ENCODE peak calls at places on chromosomes 5 and 9, in four cellular contexts. B, O, Q and R are unnamed samples.

GRCh38 chr5:151383011-151383410 is 35.7 kb upstream of the SLC36A2 start:
- DNase-seq in B (no peak), O (no peak), Q (no peak), R (no peak)

GRCh38 chr5:68252678-68253520 is 37.3 kb downstream of the PIK3R1 start:
- DNase-seq in B (peak), O (no peak), Q (peak), R (peak)

GRCh38 chr5:22678886-22679285 is 174.3 kb downstream of the CDH12 start:
- DNase-seq in B (no peak), O (no peak), Q (no peak), R (no peak)

GRCh38 chr5:98775246-98775961 is 1.9 kb downstream of the RGMB start:
- DNase-seq in B (no peak), O (no peak), Q (no peak), R (no peak)

GRCh38 chr5:35229076-35230042 is 928 bp downstream of the PRLR start:
- DNase-seq in B (peak), O (no peak), Q (no peak), R (no peak)

GRCh38 chr9:121281614-121282291 is 13.8 kb downstream of the GSN start:
- DNase-seq in B (peak), O (no peak), Q (peak), R (peak)

GRCh38 chr5:109453251-109453650 is 43.5 kb upstream of the PJA2 start:
- DNase-seq in B (no peak), O (no peak), Q (no peak), R (peak)

GRCh38 chr5:144230806-144231205 is 60.1 kb downstream of the KCTD16 start:
- DNase-seq in B (peak), O (no peak), Q (no peak), R (no peak)

GRCh38 chr9:70411141-70411929 is 3.1 kb downstream of the KLF9 start:
- DNase-seq in B (no peak), O (no peak), Q (peak), R (peak)

GRCh38 chr5:151196556-151197290 is 27.2 kb downstream of the CCDC69 start:
- DNase-seq in B (no peak), O (peak), Q (no peak), R (no peak)

GRCh38 chr5:35183243-35183955 is 46.9 kb downstream of the PRLR start:
- DNase-seq in B (peak), O (peak), Q (peak), R (peak)

GRCh38 chr9:34869390-34869789 is 88.7 kb upstream of the PHF24 start:
- DNase-seq in B (peak), O (no peak), Q (no peak), R (peak)

GRCh38 chr5:1952021-1952420 is 69.3 kb upstream of the IRX4 start:
- DNase-seq in B (no peak), O (no peak), Q (no peak), R (no peak)

GRCh38 chr9:27194401-27195091 is 85.5 kb downstream of the TEK start:
- DNase-seq in B (peak), O (no peak), Q (no peak), R (peak)

GRCh38 chr5:10740384-10740783 is 20.6 kb downstream of the DAP start:
- DNase-seq in B (no peak), O (no peak), Q (no peak), R (no peak)

GRCh38 chr9:38619556-38620447 is 594 bp downstream of the ANKRD18A start:
- DNase-seq in B (peak), O (no peak), Q (no peak), R (no peak)

GRCh38 chr5:43728581-43728980 is 125.6 kb downstream of the NNT start:
- DNase-seq in B (no peak), O (no peak), Q (no peak), R (no peak)

DNA sequence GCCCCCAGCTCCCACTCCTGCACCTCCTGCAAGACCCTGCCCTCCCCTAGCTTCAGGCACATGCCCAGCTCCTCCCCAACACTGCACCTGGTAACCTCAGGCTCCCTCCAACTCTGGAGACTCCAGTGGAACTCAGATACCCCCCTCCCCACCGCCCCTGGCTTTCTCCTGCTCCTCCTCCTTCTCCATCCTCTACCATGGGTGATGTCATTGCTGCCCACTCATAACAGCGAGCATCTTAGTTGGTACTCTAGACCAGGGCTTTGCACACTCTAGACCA is 24.7 kb upstream of the CNOT6 start:
- DNase-seq in B (no peak), O (no peak), Q (no peak), R (no peak)
- TF ChIP-seq ELK1 in B (no peak), O (no peak), Q (no peak), R (no peak)

GRCh38 chr9:133420392-133420827 is 1.8 kb upstream of the ADAMTS13 start:
- DNase-seq in B (peak), O (peak), Q (peak), R (no peak)
- TF ChIP-seq ELK1 in B (no peak), O (no peak), Q (no peak), R (no peak)

DNA sequence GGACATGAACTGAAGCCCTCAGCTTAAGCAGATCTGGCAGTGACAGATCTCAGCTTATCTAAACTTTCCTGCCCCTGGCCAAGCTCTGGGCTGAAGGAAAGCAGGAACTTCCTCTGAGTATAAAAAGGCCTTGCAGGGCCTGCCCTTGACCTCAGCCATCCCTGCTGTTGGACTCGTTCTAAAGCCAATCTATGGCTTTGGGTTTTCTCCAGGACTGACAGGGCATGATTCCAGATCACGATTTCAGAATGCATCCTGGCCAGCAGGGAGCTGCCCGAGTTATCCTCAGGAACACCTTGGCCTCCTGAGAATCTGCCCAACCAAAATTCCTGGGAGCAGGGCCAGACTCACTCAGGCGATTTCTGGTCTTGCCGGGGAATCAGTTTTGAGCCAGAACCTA is 502.7 kb downstream of the TLE4 start:
- DNase-seq in B (no peak), O (no peak), Q (no peak), R (no peak)
- TF ChIP-seq ELK1 in B (no peak), O (no peak), Q (no peak), R (no peak)

GRCh38 chr5:138900281-138900965 is 25.3 kb upstream of the LRRTM2 start:
- DNase-seq in B (no peak), O (no peak), Q (peak), R (peak)
- TF ChIP-seq ELK1 in B (no peak), O (no peak), Q (no peak), R (no peak)

GRCh38 chr5:180593446-180594206 is 2.3 kb upstream of the SCGB3A1 start:
- DNase-seq in B (no peak), O (no peak), Q (no peak), R (no peak)
- TF ChIP-seq ELK1 in B (no peak), O (no peak), Q (no peak), R (no peak)

GRCh38 chr5:78841767-78842166 is 143.3 kb downstream of the ARSB start:
- DNase-seq in B (no peak), O (no peak), Q (no peak), R (peak)
- TF ChIP-seq ELK1 in B (no peak), O (no peak), Q (no peak), R (no peak)

GRCh38 chr9:12693141-12693540 is at the start of gene TYRP1:
- DNase-seq in B (no peak), O (no peak), Q (no peak), R (no peak)

GRCh38 chr9:12696931-12697622 is 3.9 kb downstream of the TYRP1 start:
- DNase-seq in B (no peak), O (no peak), Q (no peak), R (no peak)

GRCh38 chr9:12694013-12694412 is 828 bp downstream of the TYRP1 start:
- DNase-seq in B (no peak), O (no peak), Q (no peak), R (no peak)

GRCh38 chr9:12697719-12698118 is 4.5 kb downstream of the TYRP1 start:
- DNase-seq in B (no peak), O (no peak), Q (no peak), R (no peak)

DNA sequence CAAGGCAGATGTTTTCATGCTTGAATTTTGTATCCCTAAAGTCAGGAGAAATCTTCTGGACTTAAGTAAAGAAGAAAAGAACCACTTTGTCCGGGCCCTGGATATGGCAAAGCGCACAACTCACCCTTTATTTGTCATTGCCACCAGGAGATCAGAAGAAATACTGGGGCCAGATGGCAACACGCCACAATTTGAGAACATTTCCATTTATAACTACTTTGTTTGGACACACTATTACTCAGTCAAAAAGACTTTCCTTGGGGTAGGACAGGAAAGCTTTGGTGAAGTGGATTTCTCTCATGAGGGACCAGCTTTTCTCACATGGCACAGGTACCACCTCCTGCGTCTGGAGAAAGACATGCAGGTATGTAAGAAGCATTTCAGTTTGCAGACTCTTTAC is 2.3 kb downstream of the TYRP1 start:
- DNase-seq in B (no peak), O (no peak), Q (no peak), R (no peak)
- TF ChIP-seq ELK1 in B (no peak), O (no peak), Q (no peak), R (no peak)

GRCh38 chr9:109289186-109289585 is 31.7 kb downstream of the EPB41L4B start:
- DNase-seq in B (no peak), O (no peak), Q (no peak), R (no peak)
- TF ChIP-seq ELK1 in B (no peak), O (no peak), Q (no peak), R (no peak)

GRCh38 chr5:514673-515072 is 9.6 kb downstream of the SLC9A3 start:
- DNase-seq in B (no peak), O (no peak), Q (no peak), R (no peak)

GRCh38 chr5:516980-517379 is 7.3 kb downstream of the SLC9A3 start:
- DNase-seq in B (no peak), O (no peak), Q (no peak), R (no peak)

GRCh38 chr5:514101-514485 is 10.2 kb downstream of the SLC9A3 start:
- DNase-seq in B (no peak), O (no peak), Q (no peak), R (no peak)

GRCh38 chr5:516338-516925 is 7.8 kb downstream of the SLC9A3 start:
- DNase-seq in B (no peak), O (no peak), Q (no peak), R (no peak)

DNA sequence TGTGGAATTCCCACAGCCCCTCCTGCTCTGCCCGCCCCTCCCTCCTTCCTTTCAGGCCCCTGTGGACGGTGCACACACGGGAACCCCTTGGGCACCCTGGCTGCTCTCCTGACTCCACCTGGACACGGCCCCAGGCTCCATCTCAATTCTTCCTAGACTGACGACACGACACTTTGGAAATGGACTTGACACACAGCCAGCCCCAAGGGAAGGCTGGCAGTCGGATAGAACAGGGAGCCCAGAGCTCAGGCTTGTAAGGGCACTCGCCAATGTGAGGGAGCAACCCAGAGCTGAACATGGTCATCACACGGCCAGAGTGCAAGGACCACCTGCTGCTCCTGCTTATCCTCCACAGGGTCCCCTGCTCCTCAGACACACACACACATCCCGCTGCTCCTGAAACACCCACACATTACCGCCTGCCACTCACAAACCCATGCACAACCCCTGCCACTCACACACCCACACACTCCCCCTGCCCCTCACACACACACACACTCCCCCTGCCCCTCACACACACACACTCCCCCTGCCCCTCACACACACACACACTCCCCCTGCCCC is 8.9 kb downstream of the SLC9A3 start:
- DNase-seq in B (no peak), O (no peak), Q (no peak), R (no peak)
- TF ChIP-seq ELK1 in B (no peak), O (no peak), Q (no peak), R (no peak)

GRCh38 chr5:128158342-128158741 is 74.8 kb downstream of the SLC12A2 start:
- DNase-seq in B (no peak), O (no peak), Q (no peak), R (no peak)

GRCh38 chr5:128169369-128170017 is 85.9 kb downstream of the SLC12A2 start:
- DNase-seq in B (no peak), O (no peak), Q (no peak), R (no peak)

GRCh38 chr5:128163991-128164390 is 80.4 kb downstream of the SLC12A2 start:
- DNase-seq in B (no peak), O (no peak), Q (no peak), R (peak)
- TF ChIP-seq ELK1 in B (no peak), O (no peak), Q (no peak), R (no peak)